ENCODE peak calls at places on chromosomes 16 and 17, in eight cellular contexts. G is body of pancreas, R is astrocyte, C is prostate gland, W is right atrium auricular region, J is thyroid gland, N is foreskin keratinocyte, U is upper lobe of right lung. H is an unnamed sample.

GRCh38 chr17:75345514-75346167 is 56.4 kb upstream of the SLC25A19 start:
- DNase-seq in C (no peak), J (no peak), U (no peak), G (no peak), W (no peak), N (no peak), R (no peak), H (no peak)

GRCh38 chr17:77363821-77364361 is 223.1 kb downstream of the SEC14L1 start:
- DNase-seq in G (peak), R (peak), U (peak), C (no peak), N (no peak), W (no peak), J (no peak), H (no peak)

GRCh38 chr16:53523126-53523804 is 20.3 kb upstream of the AKTIP start:
- DNase-seq in U (no peak), J (no peak), R (no peak), C (no peak), G (no peak), N (no peak), W (no peak), H (no peak)

GRCh38 chr16:71956500-71956899 is 43.7 kb downstream of the PKD1L3 start:
- DNase-seq in C (no peak), J (no peak), G (no peak), R (no peak), N (peak), W (no peak), U (no peak), H (no peak)

GRCh38 chr17:78034429-78035091 is 76.1 kb downstream of the TNRC6C start:
- DNase-seq in R (peak), W (no peak), G (no peak), C (no peak), J (no peak), U (no peak), N (peak), H (no peak)

GRCh38 chr16:90081606-90081970 is 4.5 kb upstream of the PRDM7 start:
- DNase-seq in W (no peak), C (no peak), G (no peak), U (no peak), J (no peak), R (no peak), N (no peak), H (no peak)

GRCh38 chr16:19008245-19008644 is 24.5 kb downstream of the TMC7 start:
- DNase-seq in U (no peak), R (peak), G (no peak), J (no peak), C (no peak), W (no peak), N (peak), H (peak)

GRCh38 chr16:60929-61878 is 7.6 kb downstream of the SNRNP25 start:
- DNase-seq in R (no peak), J (no peak), U (peak), G (no peak), W (no peak), N (no peak), C (no peak), H (no peak)

GRCh38 chr17:50187741-50188520 is 13.5 kb downstream of the COL1A1 start:
- DNase-seq in N (no peak), R (peak), J (no peak), U (no peak), C (no peak), W (no peak), G (no peak), H (no peak)

GRCh38 chr17:42389135-42389417 is 834 bp upstream of the STAT3 start:
- DNase-seq in G (no peak), U (no peak), J (no peak), N (no peak), C (no peak), R (no peak), W (no peak), H (no peak)

GRCh38 chr16:46650224-46650623 is 29.0 kb upstream of the SHCBP1 start:
- DNase-seq in U (no peak), C (no peak), G (no peak), N (peak), W (no peak), R (peak), J (no peak), H (no peak)

GRCh38 chr16:56301391-56301850 is 110.1 kb downstream of the GNAO1 start:
- DNase-seq in C (no peak), U (no peak), W (no peak), N (no peak), G (no peak), R (peak), J (peak), H (no peak)

GRCh38 chr16:56297684-56298083 is 106.4 kb downstream of the GNAO1 start:
- DNase-seq in U (no peak), N (no peak), J (no peak), G (no peak), C (no peak), R (no peak), W (no peak), H (no peak)

GRCh38 chr16:56300901-56301351 is 109.6 kb downstream of the GNAO1 start:
- DNase-seq in J (no peak), C (no peak), W (no peak), G (no peak), R (peak), N (no peak), U (no peak), H (no peak)

GRCh38 chr16:56295739-56296527 is 104.6 kb downstream of the GNAO1 start:
- DNase-seq in C (no peak), J (no peak), R (no peak), N (no peak), W (no peak), U (no peak), G (no peak), H (no peak)

GRCh38 chr16:56298948-56299602 is 107.8 kb downstream of the GNAO1 start:
- DNase-seq in W (no peak), J (peak), R (no peak), N (no peak), G (no peak), U (no peak), C (no peak), H (no peak)
- H3K27ac ChIP-seq in W (peak), J (peak), R (no peak), N (no peak), G (no peak), U (peak), C (no peak), H (no peak)

DNA sequence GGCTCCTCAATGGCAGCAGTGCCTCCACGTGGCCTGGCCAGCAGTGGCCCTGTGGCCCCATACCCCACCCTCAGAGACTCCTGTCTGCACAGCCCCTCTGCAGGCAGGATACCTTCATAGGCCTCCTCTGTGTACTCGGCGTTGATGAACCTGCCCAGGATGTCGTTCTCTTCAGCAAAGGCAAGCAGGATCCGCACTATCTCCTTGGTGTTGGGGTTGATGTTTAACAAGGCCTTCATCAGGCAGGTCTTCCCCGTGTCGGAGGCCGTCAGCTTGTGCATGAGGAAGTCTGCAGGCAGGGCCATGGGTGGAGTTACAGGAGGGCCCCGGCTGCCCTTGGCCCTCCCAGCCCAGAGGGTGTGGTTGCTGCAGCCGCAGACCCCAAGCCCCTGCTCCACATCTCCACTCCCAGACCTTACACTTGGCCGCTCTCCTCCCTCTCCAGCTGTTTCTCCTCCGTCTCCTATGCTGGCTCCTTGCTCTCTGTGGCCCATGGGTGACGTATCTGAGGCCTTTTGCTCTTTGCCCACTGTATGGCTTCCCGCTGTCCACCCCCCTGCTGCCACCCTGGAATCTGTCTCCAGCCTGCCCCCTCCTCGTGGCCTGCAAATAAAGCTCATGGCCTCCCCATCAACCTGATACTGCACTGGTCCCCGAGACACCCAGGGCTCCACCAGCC is 15.1 kb downstream of the TRPV3 start:
- DNase-seq in J (no peak), C (no peak), N (no peak), W (no peak), U (no peak), R (no peak), G (no peak), H (no peak)
- TF ChIP-seq CTCF in J (no peak), C (no peak), N (no peak), W (no peak), U (no peak), R (no peak), G (no peak), H (no peak)

GRCh38 chr16:4309833-4310266 is 6.0 kb upstream of the GLIS2 start:
- DNase-seq in R (peak), J (peak), C (no peak), N (no peak), G (peak), U (peak), W (no peak), H (no peak)
- H3K27ac ChIP-seq in R (peak), J (peak), C (no peak), N (no peak), G (peak), U (peak), W (peak), H (peak)

GRCh38 chr16:56610017-56610608 is 1.7 kb downstream of the MT2A start:
- DNase-seq in C (peak), J (peak), N (peak), R (peak), U (peak), G (no peak), W (peak), H (peak)
- TF ChIP-seq CTCF in C (no peak), J (no peak), N (peak), R (no peak), U (no peak), G (no peak), W (no peak), H (no peak)

GRCh38 chr16:68408428-68408827 is 39.9 kb downstream of the SMPD3 start:
- DNase-seq in G (no peak), N (no peak), W (no peak), U (no peak), C (no peak), R (no peak), J (no peak), H (no peak)

GRCh38 chr16:68408967-68409366 is 39.3 kb downstream of the SMPD3 start:
- DNase-seq in R (no peak), N (no peak), J (no peak), G (no peak), W (no peak), C (no peak), U (no peak), H (no peak)

GRCh38 chr16:68412061-68412460 is 36.2 kb downstream of the SMPD3 start:
- DNase-seq in J (no peak), G (no peak), C (no peak), N (no peak), W (no peak), U (no peak), R (no peak), H (no peak)

GRCh38 chr16:68414581-68414980 is 33.7 kb downstream of the SMPD3 start:
- DNase-seq in U (no peak), J (no peak), R (no peak), G (no peak), C (no peak), W (no peak), N (no peak), H (no peak)

GRCh38 chr16:68411086-68411485 is 37.2 kb downstream of the SMPD3 start:
- DNase-seq in N (no peak), G (no peak), J (no peak), R (no peak), W (no peak), C (no peak), U (peak), H (no peak)
- H3K27ac ChIP-seq in N (no peak), G (no peak), J (no peak), R (no peak), W (no peak), C (no peak), U (no peak), H (no peak)

GRCh38 chr16:29842732-29843346 is 20.2 kb downstream of the CDIPT start:
- DNase-seq in C (no peak), N (no peak), U (no peak), W (no peak), R (no peak), G (no peak), J (no peak), H (no peak)

GRCh38 chr16:29844575-29845331 is 18.3 kb downstream of the CDIPT start:
- DNase-seq in N (no peak), W (peak), U (peak), J (no peak), R (no peak), G (no peak), C (no peak), H (no peak)

GRCh38 chr16:29841631-29842030 is 21.4 kb downstream of the MVP start:
- DNase-seq in R (no peak), U (no peak), N (no peak), G (no peak), J (no peak), W (no peak), C (no peak), H (no peak)

GRCh38 chr16:29845656-29846055 is 17.4 kb downstream of the CDIPT start:
- DNase-seq in W (no peak), G (no peak), R (no peak), C (no peak), J (peak), N (no peak), U (peak), H (no peak)

DNA sequence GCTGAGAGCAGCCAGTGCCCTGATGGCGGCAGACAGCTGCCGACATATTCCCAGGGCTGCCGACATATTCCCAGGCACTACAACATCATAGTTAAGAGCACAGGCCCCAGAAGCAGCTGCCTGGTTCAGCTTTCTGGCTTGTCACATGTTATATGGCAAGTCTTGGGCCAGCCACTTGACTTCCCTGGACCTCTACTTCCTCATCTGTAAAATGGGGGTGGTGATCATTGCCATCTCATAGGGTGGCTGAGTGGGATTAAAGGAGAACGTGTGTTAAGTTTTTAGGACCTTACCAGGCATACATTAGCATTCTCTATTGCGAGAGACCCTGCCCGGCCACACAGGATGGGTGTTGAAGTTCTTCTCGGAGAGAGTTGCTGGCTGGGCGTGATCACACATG is 19.1 kb downstream of the CDIPT start:
- DNase-seq in G (no peak), R (no peak), N (no peak), J (no peak), U (no peak), W (no peak), C (no peak), H (no peak)
- TF ChIP-seq CTCF in G (no peak), R (no peak), N (no peak), J (no peak), U (no peak), W (no peak), C (no peak), H (no peak)

GRCh38 chr17:1398900-1399299 is 1.1 kb downstream of the YWHAE start:
- DNase-seq in R (no peak), G (no peak), N (no peak), U (no peak), C (peak), W (no peak), J (no peak), H (no peak)

GRCh38 chr17:1402268-1402598 is 2.2 kb upstream of the YWHAE start:
- DNase-seq in U (no peak), J (no peak), G (no peak), C (no peak), W (no peak), R (no peak), N (no peak), H (no peak)

GRCh38 chr17:1399679-1400512 is at the start of gene YWHAE:
- DNase-seq in N (peak), W (peak), C (peak), R (peak), G (peak), J (peak), U (peak), H (peak)

GRCh38 chr17:1399366-1399678 is 700 bp downstream of the YWHAE start:
- DNase-seq in C (no peak), J (no peak), G (no peak), N (no peak), W (no peak), U (peak), R (no peak), H (no peak)

DNA sequence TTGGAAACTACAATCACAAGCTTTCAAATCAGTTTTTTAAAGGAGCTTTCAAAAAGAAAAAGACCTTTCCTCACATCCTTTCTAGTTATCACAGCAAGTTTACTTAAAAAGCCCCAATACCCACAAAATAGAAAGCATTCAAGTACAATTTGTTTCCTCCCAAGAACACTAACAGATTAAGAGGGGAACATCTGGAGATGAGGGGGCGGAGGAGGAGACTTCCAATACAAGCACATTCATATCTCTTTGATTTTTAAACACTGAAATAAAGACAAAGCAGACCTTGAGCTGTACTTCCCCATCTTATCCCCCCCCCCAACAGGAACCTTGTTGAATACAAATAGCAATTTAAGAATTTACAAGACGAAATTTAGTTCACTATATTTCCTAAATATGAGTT is 2.0 kb downstream of the YWHAE start:
- DNase-seq in R (peak), C (no peak), G (no peak), U (no peak), J (no peak), W (no peak), N (no peak), H (no peak)
- H3K27ac ChIP-seq in R (peak), C (peak), G (peak), U (peak), J (peak), W (peak), N (peak), H (no peak)

DNA sequence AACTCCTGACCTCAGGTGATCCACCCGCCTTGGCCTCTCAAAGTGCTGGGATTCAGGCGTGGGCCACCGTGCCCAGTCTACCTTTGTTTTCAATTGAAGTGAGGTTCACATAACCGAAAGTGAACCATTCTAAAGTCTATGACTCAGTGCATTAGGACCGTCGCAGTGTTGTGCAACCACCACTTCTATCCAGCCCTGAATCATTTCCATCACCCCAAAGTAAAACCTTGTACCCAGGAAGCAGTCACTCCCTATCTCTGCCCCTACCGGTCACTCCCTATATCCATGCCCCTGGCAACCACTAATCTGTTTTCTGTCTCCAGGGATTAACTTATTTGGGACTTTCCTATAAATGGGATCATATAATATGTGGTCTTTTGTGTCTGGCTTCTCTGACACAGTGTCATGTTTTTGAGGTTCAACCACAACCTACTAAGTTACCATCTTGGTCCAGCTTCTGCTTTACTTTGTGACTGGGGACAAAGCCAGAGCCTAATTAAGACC is 28.3 kb upstream of the CDC42EP4 start:
- DNase-seq in W (peak), J (no peak), G (no peak), N (peak), U (no peak), R (peak), C (no peak), H (peak)
- TF ChIP-seq CTCF in W (peak), J (no peak), G (no peak), N (peak), U (peak), R (peak), C (peak), H (peak)

DNA sequence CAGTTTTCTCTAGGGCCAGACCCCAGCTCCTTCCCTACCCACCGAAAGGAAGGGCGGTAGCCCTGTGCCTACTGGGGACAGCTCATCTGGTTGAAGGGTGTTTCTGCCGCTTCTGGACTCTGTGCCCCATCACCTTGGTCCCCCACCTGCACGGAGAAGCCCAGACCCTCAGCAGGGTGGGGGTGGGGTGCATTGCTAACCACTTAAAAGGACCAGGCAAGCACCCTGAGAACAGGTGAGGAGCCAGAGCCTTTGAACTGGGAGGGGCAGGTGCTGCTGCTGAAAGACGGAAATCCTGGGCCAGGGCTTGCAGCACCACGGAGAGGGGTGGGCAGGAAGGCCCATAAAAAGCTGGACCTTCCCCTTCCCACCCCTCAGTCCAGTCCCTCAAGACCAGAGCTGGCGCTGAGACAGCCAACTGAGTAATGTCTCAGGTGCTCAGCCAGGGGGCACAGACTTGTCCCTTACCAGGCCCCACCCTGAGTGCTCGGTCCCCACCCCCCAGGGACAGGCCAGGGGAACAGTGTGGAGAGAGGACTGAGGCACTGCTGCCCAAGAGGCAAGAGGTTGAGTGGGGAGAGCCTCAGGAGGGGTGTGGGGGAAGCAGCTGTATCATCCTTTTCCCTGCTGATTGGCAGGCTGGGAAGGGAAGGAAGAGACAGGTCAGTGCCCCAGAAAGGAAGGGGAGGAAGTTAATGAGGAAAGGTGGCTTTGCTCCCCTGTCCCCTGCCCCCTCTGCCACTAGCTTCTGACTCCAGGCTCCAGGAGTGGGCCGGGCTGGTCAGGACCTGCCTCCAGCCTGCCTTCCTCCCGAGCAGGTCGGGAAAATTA is 10.9 kb upstream of the SP2 start:
- DNase-seq in C (no peak), N (no peak), J (no peak), G (no peak), U (no peak), R (no peak), W (no peak), H (no peak)
- H3K27ac ChIP-seq in C (peak), N (no peak), J (no peak), G (no peak), U (no peak), R (no peak), W (no peak), H (peak)

H was measured in RWPE1.